ENCODE peak calls at places on chromosomes 4 and X, in ten cellular contexts. A is pancreas, P is heart left ventricle, E is fibroblast of lung, N is lung, B is uterus, M is OCI-LY7, H is MM.1S, S is psoas muscle, G is brain microvascular endothelial cell. R is an unnamed sample.

GRCh38 chrX:154019633-154020499 is at the start of gene IRAK1:
- DNase-seq in P (peak), G (no peak), N (peak), E (peak), B (no peak), H (peak), S (peak), A (peak), M (peak), R (peak)

GRCh38 chr4:109303141-109303499 is 662 bp upstream of the COL25A1 start:
- DNase-seq in G (no peak), S (no peak), B (no peak), N (no peak), E (peak), A (no peak), M (no peak), H (no peak), P (no peak), R (no peak)

GRCh38 chr4:113411496-113411938 is 350.0 kb downstream of the CAMK2D start:
- DNase-seq in E (peak), N (peak), P (peak), A (no peak), S (no peak), H (no peak), M (no peak), B (no peak), G (peak), R (no peak)

GRCh38 chr4:174423257-174423944 is 98.9 kb downstream of the HPGD start:
- DNase-seq in G (peak), N (no peak), S (no peak), P (peak), B (peak), M (no peak), E (peak), A (peak), H (no peak), R (no peak)

GRCh38 chrX:39518451-39519212 is 579.1 kb downstream of the BCOR start:
- DNase-seq in G (no peak), B (no peak), S (peak), A (peak), H (no peak), M (no peak), N (no peak), P (peak), E (peak), R (no peak)

GRCh38 chrX:17546356-17546755 is 171.4 kb downstream of the NHS start:
- DNase-seq in M (no peak), P (no peak), B (no peak), A (no peak), E (no peak), H (no peak), S (no peak), G (no peak), N (no peak), R (no peak)

GRCh38 chrX:9566150-9566621 is 101.3 kb downstream of the TBL1X start:
- DNase-seq in A (peak), G (peak), E (peak), S (peak), H (no peak), N (no peak), M (no peak), P (peak), B (peak), R (no peak)

GRCh38 chr4:25986807-25987206 is 72.8 kb downstream of the SMIM20 start:
- DNase-seq in B (no peak), A (no peak), G (no peak), S (no peak), N (no peak), H (no peak), P (peak), E (no peak), M (no peak), R (no peak)

GRCh38 chrX:66914082-66914481 is 275.2 kb upstream of the EDA2R start:
- DNase-seq in B (peak), E (no peak), N (peak), A (no peak), P (no peak), H (no peak), S (no peak), M (no peak), G (no peak), R (no peak)

GRCh38 chr4:155950461-155950860 is 3.2 kb downstream of the CTSO start:
- DNase-seq in A (no peak), N (no peak), E (no peak), M (no peak), H (no peak), B (no peak), P (no peak), S (no peak), G (no peak), R (no peak)

GRCh38 chr4:124711469-124712416 is 789 bp downstream of the ANKRD50 start:
- DNase-seq in S (no peak), A (peak), B (peak), N (peak), H (peak), M (peak), G (peak), P (peak), E (peak), R (peak)

GRCh38 chrX:40340116-40340515 is 240.7 kb upstream of the ATP6AP2 start:
- DNase-seq in M (no peak), S (no peak), G (no peak), A (no peak), N (no peak), P (no peak), B (no peak), E (no peak), H (no peak), R (no peak)

GRCh38 chr4:111806331-111806730 is 338.9 kb upstream of the FAM241A start:
- DNase-seq in S (no peak), E (no peak), A (no peak), B (no peak), M (no peak), G (peak), P (no peak), H (no peak), N (no peak), R (no peak)

GRCh38 chr4:38308728-38309315 is 348.6 kb downstream of the PTTG2 start:
- DNase-seq in G (peak), S (no peak), H (no peak), A (no peak), M (no peak), E (peak), P (no peak), B (no peak), N (no peak), R (no peak)

GRCh38 chr4:184420402-184420801 is 53.9 kb downstream of the IRF2 start:
- DNase-seq in A (no peak), M (no peak), G (no peak), B (no peak), N (no peak), H (peak), P (no peak), S (no peak), E (no peak), R (no peak)

GRCh38 chr4:32826169-32826568 is 2106.0 kb downstream of the PCDH7 start:
- DNase-seq in B (no peak), S (no peak), G (no peak), E (no peak), N (no peak), P (no peak), H (no peak), M (peak), A (no peak), R (no peak)

GRCh38 chrX:69153060-69153730 is 12.1 kb downstream of the PJA1 start:
- DNase-seq in P (no peak), A (no peak), M (no peak), S (no peak), B (peak), E (no peak), G (peak), N (no peak), H (no peak), R (peak)

GRCh38 chr4:67684839-67685531 is 16.0 kb downstream of the UBA6 start:
- DNase-seq in G (no peak), E (peak), N (no peak), B (no peak), S (no peak), P (no peak), H (no peak), M (no peak), A (no peak), R (no peak)

GRCh38 chr4:3287271-3287971 is 5.4 kb upstream of the RGS12 start:
- DNase-seq in B (no peak), S (no peak), E (no peak), M (no peak), A (no peak), P (peak), G (no peak), N (no peak), H (no peak), R (no peak)

GRCh38 chr4:3436798-3437581 is 4.8 kb upstream of the HGFAC start:
- DNase-seq in H (no peak), M (no peak), E (peak), B (no peak), N (peak), P (no peak), S (peak), A (peak), G (peak), R (no peak)

GRCh38 chr4:65669008-65669971 is 999 bp downstream of the EPHA5 start:
- DNase-seq in N (no peak), E (peak), S (peak), G (peak), A (no peak), H (no peak), M (no peak), P (no peak), B (no peak), R (no peak)

GRCh38 chr4:23290656-23291055 is 597.9 kb downstream of the GBA3 start:
- DNase-seq in E (peak), H (no peak), P (no peak), B (no peak), S (no peak), G (no peak), A (no peak), N (no peak), M (no peak), R (no peak)

GRCh38 chrX:9318213-9318612 is 146.6 kb upstream of the TBL1X start:
- DNase-seq in B (no peak), N (no peak), H (no peak), A (no peak), G (no peak), P (no peak), S (no peak), M (no peak), E (no peak), R (no peak)

DNA sequence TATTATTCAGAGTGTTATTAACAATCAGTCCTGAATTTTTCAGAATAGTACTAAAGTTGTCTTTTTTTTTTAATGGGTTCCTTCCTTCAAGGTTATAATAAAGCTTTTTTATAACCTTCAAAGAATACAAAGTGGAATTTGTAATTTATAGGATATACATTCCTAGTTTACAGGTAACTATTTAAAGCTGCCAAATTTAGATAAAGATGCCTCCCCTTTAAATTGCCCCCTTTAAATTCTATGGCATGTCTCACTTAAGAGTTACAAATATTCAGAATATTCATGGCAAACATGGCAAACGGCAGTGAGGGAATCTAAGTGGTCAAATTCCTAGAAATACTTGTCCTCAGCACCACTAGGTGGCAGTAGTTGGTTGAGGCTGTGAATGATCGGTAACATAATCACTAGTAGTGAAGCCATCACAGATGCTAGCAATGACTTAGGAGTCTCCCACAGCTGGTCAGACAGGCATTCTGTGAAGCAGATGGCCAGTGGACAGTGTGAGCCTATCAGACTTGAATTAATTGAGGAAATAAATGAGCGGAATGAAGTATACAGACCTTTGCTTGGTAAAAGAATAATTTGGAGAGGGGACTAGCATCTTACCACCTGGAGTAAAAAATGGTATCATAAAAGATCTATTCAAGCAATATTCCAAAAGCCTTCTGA is 86.4 kb downstream of the CBR4 start:
- DNase-seq in B (peak), N (peak), H (peak), G (peak), E (peak), S (no peak), M (peak), A (peak), P (peak), R (peak)
- H3K27ac ChIP-seq in B (peak), N (no peak), H (no peak), G (no peak), E (no peak), S (peak), M (no peak), A (no peak), P (no peak), R (no peak)

GRCh38 chr4:13982008-13982407 is 354.5 kb upstream of the BOD1L1 start:
- DNase-seq in B (no peak), G (no peak), A (no peak), M (no peak), N (no peak), H (peak), E (no peak), S (no peak), P (no peak), R (no peak)

GRCh38 chr4:13986533-13986932 is 359.0 kb upstream of the BOD1L1 start:
- DNase-seq in N (no peak), A (no peak), M (no peak), E (no peak), P (no peak), G (no peak), S (no peak), B (no peak), H (no peak), R (no peak)

GRCh38 chr4:13983189-13983790 is 355.8 kb upstream of the BOD1L1 start:
- DNase-seq in M (no peak), P (no peak), A (no peak), H (peak), G (no peak), E (no peak), S (no peak), N (no peak), B (no peak), R (no peak)

GRCh38 chr4:13985824-13986223 is 358.3 kb upstream of the BOD1L1 start:
- DNase-seq in H (no peak), N (no peak), M (no peak), A (no peak), S (no peak), P (no peak), B (no peak), E (peak), G (no peak), R (no peak)

GRCh38 chr4:13984996-13985780 is 357.7 kb upstream of the BOD1L1 start:
- DNase-seq in G (peak), A (no peak), P (no peak), S (no peak), M (no peak), E (peak), H (no peak), B (no peak), N (no peak), R (no peak)
- H3K27ac ChIP-seq in G (peak), A (no peak), P (peak), S (no peak), M (no peak), E (peak), H (no peak), B (no peak), N (no peak), R (no peak)

DNA sequence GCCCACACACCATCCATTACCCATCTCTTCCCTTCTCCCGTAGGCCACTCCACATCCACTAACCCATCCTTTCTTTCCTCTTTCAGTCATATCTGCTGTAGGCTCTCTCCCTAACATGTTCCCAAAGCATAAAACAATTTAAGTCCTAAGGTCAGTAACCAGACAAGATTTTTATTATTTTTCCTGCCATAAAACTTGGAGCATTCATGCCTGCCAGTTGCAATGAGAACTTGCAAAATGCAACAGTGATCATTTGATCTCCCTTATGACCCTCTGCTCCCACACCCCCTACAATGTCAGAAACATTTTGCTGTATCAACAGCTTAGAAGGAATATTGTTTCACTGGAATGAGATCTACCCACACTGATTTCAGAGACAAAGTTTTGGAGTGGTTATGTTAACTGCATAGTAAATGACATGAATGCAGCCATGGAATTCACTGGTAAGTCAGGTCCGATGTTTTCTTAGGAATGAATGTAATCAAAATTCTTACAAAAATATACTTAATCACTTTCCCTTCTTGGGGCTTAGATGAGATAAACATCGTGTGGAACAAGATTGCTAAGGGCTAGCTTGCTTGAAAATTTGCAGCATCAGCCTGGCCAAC is 5.7 kb downstream of the NIPAL1 start:
- DNase-seq in A (no peak), S (no peak), H (no peak), N (no peak), G (no peak), E (peak), P (no peak), B (no peak), M (no peak), R (no peak)
- H3K27ac ChIP-seq in A (no peak), S (no peak), H (no peak), N (no peak), G (no peak), E (no peak), P (no peak), B (no peak), M (no peak), R (no peak)

GRCh38 chr4:102808009-102808408 is 19.3 kb downstream of the UBE2D3 start:
- DNase-seq in G (no peak), M (no peak), S (no peak), N (no peak), H (no peak), B (no peak), E (no peak), A (no peak), P (no peak), R (no peak)

GRCh38 chr4:102809190-102809589 is 18.2 kb downstream of the UBE2D3 start:
- DNase-seq in B (no peak), E (no peak), P (no peak), S (no peak), A (no peak), H (no peak), M (peak), G (no peak), N (no peak), R (no peak)

GRCh38 chr4:102807345-102807744 is 20.0 kb downstream of the UBE2D3 start:
- DNase-seq in G (no peak), A (no peak), S (no peak), E (no peak), B (no peak), M (no peak), P (no peak), N (no peak), H (no peak), R (no peak)

GRCh38 chr4:102809691-102810090 is 17.7 kb downstream of the UBE2D3 start:
- DNase-seq in N (no peak), B (no peak), H (no peak), M (no peak), A (no peak), E (peak), S (no peak), P (no peak), G (no peak), R (no peak)
- H3K27ac ChIP-seq in N (no peak), B (no peak), H (no peak), M (no peak), A (no peak), E (no peak), S (peak), P (no peak), G (peak), R (no peak)

DNA sequence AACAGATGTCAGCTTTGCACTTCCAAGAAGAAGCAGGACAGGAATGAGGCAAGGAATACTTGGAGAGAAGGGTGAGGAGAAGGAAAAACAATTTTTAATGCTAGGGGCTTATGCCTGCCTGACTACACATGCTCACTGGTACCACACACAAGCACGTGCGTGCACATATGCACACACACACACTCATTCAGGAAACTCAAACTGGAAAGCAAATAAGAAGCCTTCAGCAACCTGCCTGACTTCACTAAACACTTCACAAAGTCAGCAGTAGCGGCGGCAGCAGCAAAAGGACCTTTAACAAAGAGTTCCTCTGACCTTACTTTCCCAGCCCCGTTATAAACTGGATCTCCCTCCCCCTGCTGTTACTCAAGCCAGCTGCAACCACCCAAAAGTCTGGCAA is 3.4 kb downstream of the ZDHHC9 start:
- DNase-seq in P (no peak), N (no peak), E (no peak), B (no peak), G (no peak), H (no peak), M (no peak), S (no peak), A (no peak), R (no peak)
- H3K27ac ChIP-seq in P (no peak), N (no peak), E (no peak), B (no peak), G (no peak), H (no peak), M (no peak), S (no peak), A (no peak), R (peak)

DNA sequence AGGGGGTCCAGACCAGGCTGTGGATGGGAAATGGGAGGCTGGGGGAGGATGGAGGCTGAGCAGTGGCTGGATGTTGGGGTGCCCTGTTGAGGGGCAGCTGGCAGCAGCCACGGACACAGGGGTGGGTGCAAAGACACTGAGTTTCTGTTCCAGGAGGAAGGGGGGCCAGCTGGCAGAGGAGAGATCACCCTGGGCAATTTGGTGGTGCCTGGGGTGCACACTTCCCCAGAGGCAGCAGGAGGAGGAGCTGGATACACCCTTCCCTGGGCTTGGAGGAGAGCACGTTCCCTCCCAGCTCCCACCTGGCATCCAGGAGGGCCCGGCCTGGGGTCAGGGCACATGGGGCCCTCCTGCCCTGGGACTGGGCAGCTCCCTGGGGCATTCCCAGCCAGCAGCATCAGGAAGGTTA is 42.8 kb downstream of the CPLX1 start:
- DNase-seq in S (peak), M (no peak), E (no peak), N (no peak), G (no peak), B (no peak), A (no peak), P (no peak), H (no peak), R (no peak)
- H3K27ac ChIP-seq in S (peak), M (peak), E (no peak), N (no peak), G (no peak), B (peak), A (no peak), P (peak), H (no peak), R (no peak)

GRCh38 chr4:158172558-158173258 is at the start of gene GASK1B:
- DNase-seq in S (no peak), A (peak), B (peak), H (peak), P (peak), E (peak), G (peak), N (no peak), M (peak), R (no peak)
- H3K27ac ChIP-seq in S (peak), A (no peak), B (peak), H (no peak), P (peak), E (no peak), G (peak), N (peak), M (no peak), R (peak)